ENCODE peak calls at places on chromosomes 12 and 14, in four cellular contexts. One of them, this sample, is unnamed.

GRCh38 chr12:106841471-106842302 is 67.2 kb downstream of the RIC8B start:
- DNase-seq in HTR-8/SVneo: peak
- DNase-seq in nucleus accumbens: peak
- DNase-seq in pancreas: no peak
- DNase-seq in this sample: no peak

GRCh38 chr14:105073720-105074600 is 8.7 kb upstream of the GPR132 start:
- DNase-seq in HTR-8/SVneo: no peak
- DNase-seq in nucleus accumbens: no peak
- DNase-seq in pancreas: no peak
- DNase-seq in this sample: no peak

GRCh38 chr12:80593766-80594165 is 113.7 kb upstream of the MYF6 start:
- DNase-seq in HTR-8/SVneo: peak
- DNase-seq in nucleus accumbens: no peak
- DNase-seq in pancreas: no peak
- DNase-seq in this sample: no peak

GRCh38 chr12:109264095-109264942 is 44.8 kb downstream of the FOXN4 start:
- DNase-seq in HTR-8/SVneo: peak
- DNase-seq in nucleus accumbens: peak
- DNase-seq in pancreas: peak
- DNase-seq in this sample: peak

GRCh38 chr12:27436029-27436428 is 10.5 kb upstream of the SMCO2 start:
- DNase-seq in HTR-8/SVneo: no peak
- DNase-seq in nucleus accumbens: no peak
- DNase-seq in pancreas: no peak
- DNase-seq in this sample: no peak

GRCh38 chr12:130041983-130042812 is 120.1 kb upstream of the FZD10 start:
- DNase-seq in HTR-8/SVneo: no peak
- DNase-seq in nucleus accumbens: peak
- DNase-seq in pancreas: peak
- DNase-seq in this sample: peak

GRCh38 chr14:97887690-97888089 is 1090.5 kb downstream of the VRK1 start:
- DNase-seq in HTR-8/SVneo: no peak
- DNase-seq in nucleus accumbens: no peak
- DNase-seq in pancreas: no peak
- DNase-seq in this sample: no peak

GRCh38 chr12:113070117-113070906 is 13.8 kb downstream of the DTX1 start:
- DNase-seq in HTR-8/SVneo: no peak
- DNase-seq in nucleus accumbens: no peak
- DNase-seq in pancreas: no peak
- DNase-seq in this sample: no peak

GRCh38 chr12:87274594-87275245 is 754.5 kb downstream of the C12orf50 start:
- DNase-seq in HTR-8/SVneo: no peak
- DNase-seq in nucleus accumbens: no peak
- DNase-seq in pancreas: no peak
- DNase-seq in this sample: no peak

GRCh38 chr14:89011327-89011726 is 186.9 kb downstream of the TTC8 start:
- DNase-seq in HTR-8/SVneo: no peak
- DNase-seq in nucleus accumbens: no peak
- DNase-seq in pancreas: no peak
- DNase-seq in this sample: no peak